ENCODE peak calls at places on chromosomes 4 and X, in eight cellular contexts. O, T, C, D, F, W, G and J are unnamed samples.

GRCh38 chr4:37825943-37826281 is 574 bp upstream of the PGM2 start:
- DNase-seq in W (no peak), T (peak), O (no peak), C (no peak), F (no peak), D (no peak), G (peak), J (no peak)

GRCh38 chrX:97876697-97877407 is 993.1 kb downstream of the RPA4 start:
- DNase-seq in G (no peak), F (no peak), C (no peak), W (peak), T (no peak), O (no peak), D (no peak), J (no peak)

GRCh38 chrX:129980540-129981206 is 1.8 kb upstream of the BCORL1 start:
- DNase-seq in O (no peak), T (peak), W (peak), D (peak), F (peak), C (no peak), G (peak), J (peak)

GRCh38 chr4:43394976-43395375 is 502.5 kb downstream of the GRXCR1 start:
- DNase-seq in C (no peak), O (peak), F (no peak), W (no peak), T (no peak), D (no peak), G (no peak), J (no peak)

GRCh38 chr4:139675651-139676050 is 10.0 kb downstream of the MGST2 start:
- DNase-seq in O (peak), D (no peak), W (no peak), C (no peak), T (no peak), G (no peak), F (no peak), J (peak)

GRCh38 chrX:70444326-70445196 is at the start of gene DLG3:
- DNase-seq in G (no peak), F (peak), W (peak), D (no peak), C (no peak), O (peak), T (peak), J (no peak)

GRCh38 chr4:111943796-111944203 is 201.5 kb upstream of the FAM241A start:
- DNase-seq in G (peak), C (no peak), F (peak), O (peak), W (peak), T (peak), D (peak), J (peak)

GRCh38 chr4:183797445-183798248 is 107.5 kb upstream of the STOX2 start:
- DNase-seq in W (no peak), D (peak), T (peak), G (peak), O (peak), C (no peak), F (peak), J (peak)

GRCh38 chr4:20565075-20565721 is 135.1 kb upstream of the PACRGL start:
- DNase-seq in T (no peak), G (no peak), W (no peak), F (no peak), D (no peak), C (no peak), O (peak), J (no peak)

GRCh38 chr4:98932539-98932938 is 3.6 kb upstream of the EIF4E start:
- DNase-seq in F (no peak), C (no peak), T (no peak), W (peak), G (no peak), O (peak), D (no peak), J (peak)

GRCh38 chrX:124211312-124211942 is 121.0 kb upstream of the TEX13D start:
- DNase-seq in T (peak), F (peak), C (no peak), O (peak), W (peak), D (no peak), G (no peak), J (peak)

GRCh38 chrX:13598877-13599276 is 29.5 kb downstream of the EGFL6 start:
- DNase-seq in F (no peak), O (peak), D (no peak), G (no peak), C (no peak), W (peak), T (no peak), J (no peak)

GRCh38 chr4:25441519-25442117 is 64.6 kb downstream of the ANAPC4 start:
- DNase-seq in O (peak), C (no peak), G (peak), D (peak), W (peak), F (peak), T (peak), J (peak)

GRCh38 chrX:134418317-134419113 is 41.5 kb upstream of the HPRT1 start:
- DNase-seq in D (no peak), T (no peak), C (no peak), W (no peak), F (no peak), G (no peak), O (peak), J (no peak)

GRCh38 chrX:9576059-9576458 is 111.2 kb downstream of the TBL1X start:
- DNase-seq in W (no peak), T (no peak), F (no peak), O (no peak), G (no peak), D (no peak), C (no peak), J (no peak)

GRCh38 chrX:119990409-119990994 is 47.0 kb upstream of the NKAP start:
- DNase-seq in O (no peak), G (no peak), T (peak), W (no peak), D (no peak), C (no peak), F (no peak), J (no peak)

GRCh38 chrX:2627272-2627867 is 63.7 kb upstream of the CD99 start:
- DNase-seq in G (peak), T (peak), W (peak), F (peak), D (no peak), C (no peak), O (peak), J (peak)

GRCh38 chr4:47570816-47571215 is 85.7 kb downstream of the ATP10D start:
- DNase-seq in F (no peak), W (peak), D (no peak), C (no peak), T (no peak), G (no peak), O (no peak), J (peak)

GRCh38 chr4:120862432-120862831 is 60.1 kb downstream of the PRDM5 start:
- DNase-seq in F (no peak), O (no peak), D (no peak), T (no peak), W (no peak), C (no peak), G (no peak), J (no peak)

GRCh38 chr4:108601517-108601916 is 18.9 kb upstream of the RPL34 start:
- DNase-seq in T (no peak), D (no peak), G (no peak), F (no peak), C (no peak), O (no peak), W (no peak), J (no peak)

GRCh38 chr4:72797486-72797885 is 228.5 kb upstream of the ADAMTS3 start:
- DNase-seq in F (no peak), D (no peak), O (no peak), C (no peak), W (no peak), T (no peak), G (no peak), J (no peak)

GRCh38 chr4:145739840-145740239 is 59.9 kb downstream of the C4orf51 start:
- DNase-seq in C (no peak), G (peak), O (peak), T (no peak), F (no peak), W (no peak), D (no peak), J (no peak)

GRCh38 chrX:45196701-45197100 is 4.0 kb downstream of the DIPK2B start:
- DNase-seq in W (peak), T (no peak), D (no peak), G (no peak), C (no peak), O (peak), F (no peak), J (no peak)

GRCh38 chrX:72102760-72103159 is 29.0 kb downstream of the RTL5 start:
- DNase-seq in G (no peak), W (no peak), T (no peak), C (no peak), O (no peak), F (no peak), D (no peak), J (no peak)

GRCh38 chr4:14916554-14917304 is 85.6 kb upstream of the CPEB2 start:
- DNase-seq in W (peak), T (peak), O (peak), G (no peak), D (no peak), C (no peak), F (no peak), J (peak)

GRCh38 chrX:149199734-149200133 is 305.4 kb downstream of the IDS start:
- DNase-seq in O (no peak), T (no peak), C (no peak), G (no peak), F (no peak), D (no peak), W (no peak), J (no peak)

GRCh38 chrX:149198980-149199732 is 305.9 kb downstream of the IDS start:
- DNase-seq in W (no peak), O (no peak), T (no peak), G (no peak), F (no peak), C (no peak), D (no peak), J (no peak)
- H3K4me3 ChIP-seq in W (no peak), O (no peak), T (no peak), G (no peak), F (no peak), C (no peak), D (no peak), J (no peak)

DNA sequence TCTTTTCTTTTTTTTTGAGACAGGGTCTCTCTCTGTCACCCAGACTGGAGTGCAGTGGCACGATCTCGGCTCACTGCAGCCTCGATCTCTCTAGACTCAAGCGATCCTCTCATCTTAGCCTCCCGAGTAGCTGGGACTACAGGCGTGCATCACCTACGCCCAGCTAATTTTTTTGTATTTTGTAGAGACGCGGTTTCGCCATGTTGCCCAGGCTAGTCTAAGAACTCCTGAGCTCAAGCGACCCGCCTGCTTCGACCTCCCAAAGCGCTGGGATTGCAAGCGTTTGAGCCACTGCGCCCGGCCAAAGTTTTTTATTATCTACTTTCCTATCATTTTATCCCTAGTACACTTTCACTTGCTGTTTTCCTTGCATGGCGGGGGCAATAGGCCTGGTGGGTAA is 1.4 kb downstream of the UBA6 start:
- DNase-seq in T (no peak), D (no peak), W (no peak), G (no peak), C (no peak), F (no peak), O (no peak), J (no peak)
- H3K4me3 ChIP-seq in T (no peak), D (peak), W (peak), G (no peak), C (no peak), F (peak), O (peak), J (no peak)

GRCh38 chr4:89303989-89304388 is 3.6 kb downstream of the GPRIN3 start:
- DNase-seq in C (no peak), O (no peak), T (no peak), W (no peak), D (no peak), F (no peak), G (no peak), J (no peak)
- H3K4me3 ChIP-seq in C (no peak), O (no peak), T (no peak), W (no peak), D (peak), F (no peak), G (no peak), J (no peak)

GRCh38 chrX:17167915-17168314 is 207.1 kb upstream of the NHS start:
- DNase-seq in T (no peak), D (no peak), W (no peak), C (no peak), G (no peak), F (no peak), O (no peak), J (no peak)
- H3K4me3 ChIP-seq in T (no peak), D (no peak), W (no peak), C (no peak), G (no peak), F (no peak), O (no peak), J (no peak)